ENCODE peak calls at places on chromosome 16, in seven cellular contexts. P is HepG2, E is GM23338, H is A549, U is K562, N is SK-N-SH, I is HCT116. A is an unnamed sample.

GRCh38 chr16:86029131-86029741 is 130.3 kb downstream of the IRF8 start:
- DNase-seq in P (no peak), E (peak), H (no peak), U (no peak), N (no peak), I (no peak), A (no peak)

GRCh38 chr16:72094266-72094610 is 591 bp downstream of the DHX38 start:
- DNase-seq in P (no peak), E (peak), H (no peak), U (peak), N (no peak), I (no peak), A (no peak)

GRCh38 chr16:73565263-73565662 is 517.3 kb upstream of the ZFHX3 start:
- DNase-seq in P (peak), E (peak), H (peak), U (no peak), N (no peak), I (peak), A (no peak)

GRCh38 chr16:29821663-29822115 is 1.4 kb downstream of the MVP start:
- DNase-seq in P (no peak), E (no peak), H (peak), U (no peak), N (no peak), I (peak), A (no peak)

GRCh38 chr16:68105611-68106010 is 20.4 kb downstream of the NFATC3 start:
- DNase-seq in P (no peak), E (no peak), H (no peak), U (no peak), N (no peak), I (no peak), A (no peak)

GRCh38 chr16:3904875-3905274 is 24.4 kb upstream of the CREBBP start:
- DNase-seq in P (no peak), E (no peak), H (no peak), U (no peak), N (no peak), I (no peak), A (no peak)

GRCh38 chr16:55502801-55503366 is 6.0 kb upstream of the LPCAT2 start:
- DNase-seq in P (peak), E (peak), H (peak), U (peak), N (peak), I (peak), A (no peak)

GRCh38 chr16:27156531-27156930 is 46.8 kb upstream of the KDM8 start:
- DNase-seq in P (no peak), E (no peak), H (no peak), U (no peak), N (no peak), I (no peak), A (no peak)

GRCh38 chr16:4465977-4466779 is 8.2 kb downstream of the NMRAL1 start:
- DNase-seq in P (no peak), E (no peak), H (no peak), U (no peak), N (no peak), I (no peak), A (no peak)

GRCh38 chr16:24150282-24150681 is 105.9 kb upstream of the CACNG3 start:
- DNase-seq in P (no peak), E (no peak), H (no peak), U (peak), N (no peak), I (no peak), A (no peak)

GRCh38 chr16:19765860-19766553 is 47.9 kb downstream of the IQCK start:
- DNase-seq in P (no peak), E (no peak), H (no peak), U (no peak), N (no peak), I (no peak), A (no peak)

GRCh38 chr16:31452631-31453106 is 6.6 kb upstream of the ARMC5 start:
- DNase-seq in P (no peak), E (peak), H (peak), U (peak), N (no peak), I (no peak), A (no peak)

GRCh38 chr16:72066747-72067146 is 3.7 kb downstream of the HPR start:
- DNase-seq in P (peak), E (peak), H (peak), U (peak), N (peak), I (peak), A (peak)

GRCh38 chr16:67244387-67245188 is 2.7 kb downstream of the FHOD1 start:
- DNase-seq in P (no peak), E (no peak), H (peak), U (peak), N (no peak), I (peak), A (no peak)

GRCh38 chr16:30649725-30650368 is 913 bp upstream of the PRR14 start:
- DNase-seq in P (no peak), E (no peak), H (no peak), U (no peak), N (no peak), I (no peak), A (no peak)

GRCh38 chr16:14289692-14290340 is 218.7 kb downstream of the MRTFB start:
- DNase-seq in P (peak), E (peak), H (peak), U (peak), N (peak), I (peak), A (no peak)

GRCh38 chr16:89279666-89280481 is 62.4 kb downstream of the ZNF778 start:
- DNase-seq in P (no peak), E (no peak), H (no peak), U (no peak), N (no peak), I (no peak), A (no peak)

GRCh38 chr16:19424478-19424877 is 6.8 kb downstream of the TMC5 start:
- DNase-seq in P (no peak), E (no peak), H (no peak), U (no peak), N (no peak), I (no peak), A (no peak)

GRCh38 chr16:71631776-71632175 is 5.8 kb downstream of the MARVELD3 start:
- DNase-seq in P (no peak), E (no peak), H (no peak), U (no peak), N (no peak), I (no peak), A (no peak)

GRCh38 chr16:69311533-69312388 is 611 bp downstream of the VPS4A start:
- DNase-seq in P (peak), E (peak), H (peak), U (peak), N (peak), I (no peak), A (no peak)

GRCh38 chr16:5220705-5221104 is 123.1 kb upstream of the EEF2KMT start:
- DNase-seq in P (no peak), E (no peak), H (no peak), U (peak), N (no peak), I (no peak), A (no peak)

GRCh38 chr16:88731699-88732098 is 25.4 kb downstream of the CTU2 start:
- DNase-seq in P (no peak), E (no peak), H (no peak), U (peak), N (peak), I (no peak), A (no peak)

GRCh38 chr16:29784901-29785500 is 5.5 kb upstream of the KIF22 start:
- DNase-seq in P (no peak), E (peak), H (peak), U (peak), N (no peak), I (no peak), A (no peak)

GRCh38 chr16:71811261-71811803 is 2.7 kb upstream of the AP1G1 start:
- DNase-seq in P (no peak), E (no peak), H (no peak), U (no peak), N (no peak), I (no peak), A (no peak)

GRCh38 chr16:66487580-66488235 is 60.6 kb downstream of the BEAN1 start:
- DNase-seq in P (no peak), E (no peak), H (no peak), U (no peak), N (no peak), I (no peak), A (no peak)

GRCh38 chr16:71205482-71206131 is 24.9 kb downstream of the HYDIN start:
- DNase-seq in P (no peak), E (no peak), H (no peak), U (no peak), N (no peak), I (no peak), A (no peak)

GRCh38 chr16:19304670-19305240 is 19.2 kb downstream of the CLEC19A start:
- DNase-seq in P (no peak), E (peak), H (peak), U (no peak), N (no peak), I (no peak), A (no peak)

GRCh38 chr16:66474750-66475199 is 47.7 kb downstream of the BEAN1 start:
- DNase-seq in P (no peak), E (no peak), H (no peak), U (no peak), N (no peak), I (no peak), A (no peak)

GRCh38 chr16:69106491-69107291 is 1.2 kb downstream of the HAS3 start:
- DNase-seq in P (no peak), E (peak), H (no peak), U (no peak), N (peak), I (no peak), A (no peak)

DNA sequence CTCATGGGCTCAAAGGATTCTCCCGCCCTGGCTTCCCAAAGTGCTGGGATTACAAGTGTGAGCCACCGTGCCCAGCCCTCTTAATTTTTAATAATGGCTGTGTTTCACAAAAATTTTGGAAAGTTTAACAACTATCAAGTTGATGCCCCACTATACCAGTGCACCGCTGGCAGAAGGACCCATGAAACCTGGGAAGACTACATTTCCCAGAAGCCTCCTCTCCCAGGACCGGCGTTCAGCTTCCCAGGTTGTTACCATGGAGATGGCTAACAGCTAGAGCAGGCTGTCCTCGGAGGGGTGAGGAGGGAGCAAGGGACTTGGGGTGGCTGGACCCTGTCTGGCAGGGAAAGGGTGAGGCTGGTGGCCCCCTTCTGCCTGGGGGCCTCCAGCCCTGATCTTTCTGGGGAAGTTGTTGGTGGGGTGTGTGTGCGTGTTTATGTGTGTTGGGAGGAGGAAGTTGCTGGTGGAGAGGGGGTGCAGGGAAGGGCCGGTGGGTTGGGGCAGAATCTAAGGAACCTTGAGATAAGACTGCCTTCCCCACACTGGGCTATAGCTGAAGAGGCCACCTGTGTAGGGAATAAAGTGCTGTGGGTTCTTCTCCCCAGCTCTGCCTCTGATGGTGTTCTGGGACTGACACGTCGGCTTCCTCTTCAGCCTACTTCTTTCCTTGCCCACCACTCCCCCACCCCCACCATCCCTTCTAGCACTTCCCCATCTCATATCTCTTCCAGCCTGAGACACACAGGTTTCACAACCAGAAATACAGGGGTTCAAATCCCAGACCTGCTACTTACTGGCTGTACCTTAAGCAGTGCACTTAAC is at the start of gene DRC7:
- DNase-seq in P (peak), E (peak), H (peak), U (peak), N (peak), I (peak), A (no peak)
- TF ChIP-seq REST in P (no peak), E (no peak), H (no peak), U (no peak), N (no peak), I (no peak), A (no peak)

DNA sequence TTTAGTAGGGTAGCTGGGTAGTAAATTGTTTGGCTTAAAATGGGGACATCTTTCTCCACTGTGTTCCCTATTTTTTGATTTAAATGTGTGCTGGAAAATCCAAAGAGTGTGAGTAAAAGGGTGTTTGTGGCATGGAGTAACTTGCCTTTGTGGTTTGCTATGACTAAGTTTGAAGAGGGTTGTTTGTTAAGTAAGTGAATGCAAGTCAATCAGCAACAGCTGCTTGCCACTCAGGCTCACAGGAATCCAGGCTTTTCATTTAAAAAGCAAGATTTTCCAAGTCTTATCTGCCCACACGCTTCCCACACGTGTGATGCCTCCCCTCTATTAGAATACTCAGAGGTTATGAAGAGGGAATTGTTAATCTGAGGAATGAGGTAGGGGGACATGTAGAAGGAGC is 847.7 kb upstream of the RBFOX1 start:
- DNase-seq in P (no peak), E (no peak), H (no peak), U (no peak), N (no peak), I (no peak), A (no peak)
- TF ChIP-seq REST in P (no peak), E (no peak), H (no peak), U (no peak), N (no peak), I (no peak), A (no peak)

GRCh38 chr16:83301966-83302365 is 505.8 kb upstream of the HSBP1 start:
- DNase-seq in P (no peak), E (no peak), H (no peak), U (no peak), N (no peak), I (no peak), A (no peak)

GRCh38 chr16:83305092-83305491 is 502.7 kb upstream of the HSBP1 start:
- DNase-seq in P (no peak), E (no peak), H (no peak), U (no peak), N (no peak), I (no peak), A (no peak)

GRCh38 chr16:83298541-83298940 is 509.2 kb upstream of the HSBP1 start:
- DNase-seq in P (no peak), E (no peak), H (no peak), U (no peak), N (no peak), I (no peak), A (no peak)

GRCh38 chr16:83296505-83296904 is 511.3 kb upstream of the HSBP1 start:
- DNase-seq in P (no peak), E (no peak), H (no peak), U (no peak), N (no peak), I (no peak), A (no peak)

GRCh38 chr16:83300326-83300725 is 507.5 kb upstream of the HSBP1 start:
- DNase-seq in P (no peak), E (no peak), H (no peak), U (no peak), N (no peak), I (no peak), A (no peak)
- TF ChIP-seq REST in P (no peak), E (no peak), H (no peak), U (no peak), N (no peak), I (no peak), A (no peak)

GRCh38 chr16:62213763-62214162 is 177.5 kb upstream of the CDH8 start:
- DNase-seq in P (peak), E (peak), H (peak), U (no peak), N (no peak), I (no peak), A (no peak)
- TF ChIP-seq REST in P (no peak), E (no peak), H (no peak), U (no peak), N (no peak), I (no peak), A (no peak)

GRCh38 chr16:49923411-49923810 is 67.5 kb upstream of the ZNF423 start:
- DNase-seq in P (no peak), E (no peak), H (no peak), U (no peak), N (no peak), I (no peak), A (no peak)
- TF ChIP-seq REST in P (no peak), E (no peak), H (no peak), U (no peak), N (no peak), I (no peak), A (no peak)

GRCh38 chr16:1002399-1003161 is 21.0 kb downstream of the SOX8 start:
- DNase-seq in P (peak), E (no peak), H (peak), U (peak), N (no peak), I (peak), A (peak)
- TF ChIP-seq REST in P (no peak), E (no peak), H (no peak), U (no peak), N (no peak), I (no peak), A (no peak)

GRCh38 chr16:83954577-83955016 is 1.6 kb downstream of the OSGIN1 start:
- DNase-seq in P (peak), E (peak), H (peak), U (no peak), N (no peak), I (peak), A (no peak)
- TF ChIP-seq REST in P (no peak), E (no peak), H (no peak), U (no peak), N (no peak), I (no peak), A (no peak)

DNA sequence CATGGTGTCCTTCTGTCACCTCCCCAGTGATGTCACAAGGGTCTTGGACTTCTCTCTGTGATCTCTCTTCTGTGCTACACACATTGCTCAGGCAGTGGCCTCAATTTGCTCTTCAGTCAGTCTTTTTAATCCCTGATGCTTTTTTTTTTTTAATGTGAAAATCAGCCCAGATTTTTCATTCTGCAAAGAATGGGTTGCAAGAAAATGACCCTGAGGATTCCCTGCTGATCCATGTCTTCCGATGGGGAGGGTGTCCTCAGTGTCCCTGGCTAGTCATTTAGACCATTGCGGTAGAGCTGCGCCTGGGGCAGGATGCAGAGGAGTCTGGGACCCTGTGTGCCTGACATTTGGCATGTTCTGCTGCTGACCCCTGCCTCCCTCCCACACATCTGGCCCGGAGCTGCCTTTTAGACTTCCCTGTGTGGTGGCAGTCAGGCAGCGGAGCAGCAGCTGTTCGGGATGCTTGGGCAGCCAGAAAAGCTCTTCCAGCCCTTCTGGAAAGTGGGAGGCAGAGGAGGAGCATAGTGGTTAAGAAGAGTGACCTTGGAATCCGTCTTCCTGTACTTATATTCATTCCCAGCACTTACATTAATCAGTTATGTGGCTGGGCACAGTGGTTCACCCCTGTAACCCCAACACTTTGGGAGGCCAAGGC is 12.3 kb downstream of the GPT2 start:
- DNase-seq in P (no peak), E (no peak), H (no peak), U (no peak), N (peak), I (no peak), A (no peak)
- TF ChIP-seq REST in P (no peak), E (no peak), H (no peak), U (no peak), N (no peak), I (no peak), A (no peak)

GRCh38 chr16:1068451-1068850 is 4.1 kb upstream of the SSTR5 start:
- DNase-seq in P (no peak), E (no peak), H (no peak), U (no peak), N (no peak), I (no peak), A (no peak)

GRCh38 chr16:1071561-1072225 is 854 bp upstream of the SSTR5 start:
- DNase-seq in P (no peak), E (no peak), H (no peak), U (no peak), N (no peak), I (no peak), A (no peak)

GRCh38 chr16:1071009-1071408 is 1.5 kb upstream of the SSTR5 start:
- DNase-seq in P (no peak), E (no peak), H (no peak), U (no peak), N (no peak), I (no peak), A (no peak)

GRCh38 chr16:1069154-1069553 is 3.4 kb upstream of the SSTR5 start:
- DNase-seq in P (no peak), E (peak), H (no peak), U (no peak), N (no peak), I (no peak), A (no peak)

GRCh38 chr16:1070084-1070987 is 2.2 kb upstream of the SSTR5 start:
- DNase-seq in P (no peak), E (no peak), H (no peak), U (no peak), N (no peak), I (no peak), A (no peak)
- TF ChIP-seq REST in P (no peak), E (no peak), H (no peak), U (no peak), N (no peak), I (no peak), A (no peak)

GRCh38 chr16:9270424-9270823 is 179.0 kb downstream of the HAPSTR1 start:
- DNase-seq in P (no peak), E (no peak), H (no peak), U (no peak), N (no peak), I (no peak), A (no peak)
- TF ChIP-seq REST in P (no peak), E (no peak), H (no peak), U (no peak), N (no peak), I (no peak), A (no peak)

A was measured in Panc1.